ENCODE peak calls at places on chromosome 15, in six cellular contexts. M, W, Y, R, P and O are unnamed samples. For H3K27me3 and H3K36me3, the result is how much of the 10 kb centered on the place peaks cover.

GRCh38 chr15:65305144-65305758 is 774 bp downstream of the RNU5B-1 start:
- DNase-seq in P (no peak), Y (no peak), M (no peak), W (no peak), R (no peak), O (no peak)

GRCh38 chr15:47870956-47871625 is 153.8 kb downstream of the SEMA6D start:
- DNase-seq in W (no peak), R (peak), P (no peak), Y (no peak), M (no peak), O (no peak)

GRCh38 chr15:81865850-81866537 is 179.8 kb downstream of the MEX3B start:
- DNase-seq in P (no peak), W (no peak), Y (peak), R (no peak), M (no peak), O (no peak)

GRCh38 chr15:73930790-73931281 is 4.6 kb downstream of the LOXL1 start:
- DNase-seq in P (no peak), M (no peak), W (no peak), R (peak), Y (no peak), O (no peak)

GRCh38 chr15:99928429-99928981 is 195.3 kb upstream of the LYSMD4 start:
- DNase-seq in M (peak), P (peak), Y (peak), R (peak), W (peak), O (peak)

GRCh38 chr15:85750319-85750806 is 44.4 kb downstream of the KLHL25 start:
- DNase-seq in W (peak), M (peak), P (peak), Y (peak), R (peak), O (peak)

GRCh38 chr15:31275331-31276262 is 51.0 kb upstream of the KLF13 start:
- DNase-seq in W (peak), R (no peak), M (no peak), P (no peak), Y (no peak), O (peak)

GRCh38 chr15:78174398-78174797 is 25.2 kb downstream of the IDH3A start:
- DNase-seq in Y (no peak), P (peak), R (no peak), W (peak), M (no peak), O (no peak)

GRCh38 chr15:84915011-84915958 is 30.8 kb downstream of the SLC28A1 start:
- DNase-seq in M (peak), R (peak), Y (peak), P (peak), W (peak), O (peak)

GRCh38 chr15:42547926-42548257 is 701 bp downstream of the LRRC57 start:
- DNase-seq in W (no peak), Y (no peak), R (peak), P (no peak), M (no peak), O (peak)

GRCh38 chr15:88470625-88471372 is 3.3 kb downstream of the MRPS11 start:
- DNase-seq in Y (no peak), M (no peak), P (no peak), R (no peak), W (no peak), O (no peak)

GRCh38 chr15:82854554-82854953 is 45.1 kb downstream of the WHAMM start:
- DNase-seq in W (no peak), R (no peak), Y (no peak), P (no peak), M (no peak), O (no peak)

GRCh38 chr15:32877620-32878019 is 159.8 kb downstream of the GREM1 start:
- DNase-seq in Y (no peak), W (no peak), M (no peak), P (no peak), R (no peak), O (no peak)

GRCh38 chr15:99507732-99508571 is 57.8 kb upstream of the MEF2A start:
- DNase-seq in W (peak), P (no peak), M (peak), Y (no peak), R (no peak), O (no peak)

GRCh38 chr15:31263751-31264533 is 62.7 kb upstream of the KLF13 start:
- DNase-seq in P (peak), R (no peak), M (peak), W (peak), Y (peak), O (no peak)

GRCh38 chr15:35958021-35958420 is 412.1 kb upstream of the DPH6 start:
- DNase-seq in Y (no peak), M (no peak), R (peak), W (no peak), P (no peak), O (no peak)

GRCh38 chr15:62059818-62060115 is 480 bp downstream of the VPS13C start:
- DNase-seq in M (no peak), P (peak), W (peak), R (peak), Y (peak), O (no peak)

GRCh38 chr15:31278056-31278445 is 48.6 kb upstream of the KLF13 start:
- DNase-seq in R (no peak), M (peak), W (peak), Y (no peak), P (no peak), O (peak)

GRCh38 chr15:92503889-92504288 is 110.2 kb downstream of the ST8SIA2 start:
- DNase-seq in Y (no peak), W (no peak), P (no peak), M (peak), R (no peak), O (peak)

GRCh38 chr15:77305953-77306352 is 114.0 kb downstream of the PEAK1 start:
- DNase-seq in P (no peak), W (no peak), M (no peak), R (no peak), Y (no peak), O (no peak)

GRCh38 chr15:62482715-62483429 is 317.8 kb upstream of the C2CD4B start:
- DNase-seq in R (peak), M (peak), W (no peak), P (no peak), Y (no peak), O (peak)

GRCh38 chr15:26051771-26052685 is 188.9 kb upstream of the ATP10A start:
- DNase-seq in M (no peak), R (no peak), Y (no peak), W (no peak), P (peak), O (no peak)

GRCh38 chr15:39127925-39128617 is 452.8 kb upstream of the THBS1 start:
- DNase-seq in Y (peak), P (peak), W (no peak), M (peak), R (peak), O (peak)

GRCh38 chr15:41279535-41280283 is 48.6 kb downstream of the CHP1 start:
- DNase-seq in M (no peak), P (no peak), Y (no peak), W (no peak), R (no peak), O (no peak)

GRCh38 chr15:73955326-73955725 is 29.1 kb downstream of the LOXL1 start:
- DNase-seq in Y (no peak), R (no peak), M (no peak), W (no peak), P (no peak), O (no peak)

GRCh38 chr15:42803436-42803835 is 66.5 kb upstream of the CDAN1 start:
- DNase-seq in R (no peak), M (no peak), W (no peak), P (no peak), Y (no peak), O (no peak)

GRCh38 chr15:65050270-65050669 is 5.1 kb downstream of the SLC51B start:
- DNase-seq in M (no peak), P (no peak), Y (no peak), R (peak), W (no peak), O (no peak)

GRCh38 chr15:57144448-57144847 is 226.0 kb downstream of the TCF12 start:
- DNase-seq in Y (no peak), M (no peak), W (no peak), R (no peak), P (no peak), O (no peak)

GRCh38 chr15:93985925-93986324 is 245.4 kb upstream of the MCTP2 start:
- DNase-seq in M (no peak), Y (no peak), R (no peak), P (no peak), W (no peak), O (no peak)

GRCh38 chr15:40894689-40895308 is 549 bp downstream of the VPS18 start:
- DNase-seq in Y (peak), M (peak), R (peak), W (peak), P (peak), O (peak)

GRCh38 chr15:73329501-73330200 is 39.1 kb downstream of the HCN4 start:
- DNase-seq in M (no peak), P (no peak), R (no peak), Y (no peak), W (no peak), O (peak)

GRCh38 chr15:80709542-80709941 is 14.4 kb downstream of the ABHD17C start:
- DNase-seq in Y (peak), M (no peak), W (peak), R (no peak), P (peak), O (no peak)

GRCh38 chr15:42239528-42240245 is 31.6 kb upstream of the VPS39 start:
- DNase-seq in Y (peak), P (no peak), W (no peak), M (no peak), R (peak), O (no peak)

GRCh38 chr15:98177950-98178848 is 217.7 kb downstream of the ARRDC4 start:
- DNase-seq in M (peak), W (no peak), Y (peak), P (peak), R (peak), O (peak)

GRCh38 chr15:101650145-101650544 is 2.0 kb downstream of the TM2D3 start:
- DNase-seq in Y (no peak), R (no peak), W (no peak), P (no peak), M (no peak), O (no peak)
- H3K4me3 ChIP-seq in Y (no peak), R (no peak), W (no peak), P (no peak), M (peak), O (no peak)

GRCh38 chr15:60004846-60005351 is 788 bp downstream of the FOXB1 start:
- DNase-seq in M (peak), W (no peak), P (no peak), Y (no peak), R (peak), O (no peak)
- H3K27me3 ChIP-seq in M (half or more), W (half or more), P (half or more), Y (under half), R (half or more), O (under half)

GRCh38 chr15:49678655-49679054 is 57.8 kb downstream of the DTWD1 start:
- DNase-seq in W (no peak), Y (no peak), R (no peak), P (no peak), M (no peak), O (no peak)
- H3K36me3 ChIP-seq in W (under half), Y (under half), R (under half), P (under half), M (under half), O (under half)

GRCh38 chr15:36992454-36992853 is 107.9 kb downstream of the MEIS2 start:
- DNase-seq in Y (no peak), R (no peak), P (no peak), M (no peak), W (no peak), O (no peak)
- H3K4me3 ChIP-seq in Y (no peak), R (no peak), P (no peak), M (no peak), W (no peak), O (no peak)

GRCh38 chr15:89820651-89821611 is 6.3 kb upstream of the ANPEP start:
- DNase-seq in W (no peak), P (no peak), Y (no peak), M (no peak), R (peak), O (peak)

GRCh38 chr15:89815769-89816168 is 1.1 kb upstream of the ANPEP start:
- DNase-seq in M (no peak), P (no peak), W (no peak), R (no peak), Y (no peak), O (no peak)

GRCh38 chr15:89817701-89818280 is 3.1 kb upstream of the ANPEP start:
- DNase-seq in W (no peak), M (no peak), P (no peak), Y (no peak), R (peak), O (no peak)

GRCh38 chr15:89822030-89822429 is 7.4 kb upstream of the ANPEP start:
- DNase-seq in W (no peak), P (no peak), Y (no peak), M (no peak), R (no peak), O (no peak)

DNA sequence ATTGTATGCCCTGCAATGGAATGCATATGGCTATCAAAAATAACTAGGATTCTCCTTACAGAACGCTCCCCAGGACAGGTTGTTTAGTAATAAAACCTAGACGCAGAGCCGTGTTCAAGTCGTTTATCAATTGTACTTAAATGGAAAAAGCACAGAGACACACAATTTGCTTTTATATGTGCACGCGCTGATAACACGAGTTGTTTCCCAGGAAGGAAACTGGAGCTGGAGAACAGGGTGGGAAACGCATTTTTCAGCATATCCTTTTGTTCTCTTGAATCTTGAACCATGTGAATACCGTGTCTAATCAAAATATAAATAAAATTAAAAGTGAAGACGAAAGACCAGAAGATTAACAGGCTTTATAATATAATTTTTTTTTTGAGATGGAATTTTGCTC is 3.6 kb upstream of the ANPEP start:
- DNase-seq in P (no peak), W (no peak), Y (no peak), M (no peak), R (no peak), O (no peak)
- H3K27me3 ChIP-seq in P (under half), W (under half), Y (under half), M (under half), R (under half), O (under half)

GRCh38 chr15:66514586-66514985 is 9.5 kb downstream of the ZWILCH start:
- DNase-seq in M (no peak), W (no peak), P (no peak), Y (no peak), R (no peak), O (no peak)

GRCh38 chr15:66515901-66516322 is 10.8 kb downstream of the ZWILCH start:
- DNase-seq in Y (no peak), M (no peak), P (no peak), W (no peak), R (no peak), O (no peak)
- H3K36me3 ChIP-seq in Y (under half), M (half or more), P (under half), W (under half), R (under half), O (under half)

GRCh38 chr15:101248274-101248673 is 3.6 kb downstream of the CHSY1 start:
- DNase-seq in M (peak), Y (no peak), R (no peak), P (no peak), W (no peak), O (no peak)

GRCh38 chr15:101244039-101244781 is 7.6 kb downstream of the CHSY1 start:
- DNase-seq in M (peak), R (peak), W (no peak), P (no peak), Y (no peak), O (no peak)

GRCh38 chr15:101246824-101247745 is 4.8 kb downstream of the CHSY1 start:
- DNase-seq in M (peak), W (no peak), Y (no peak), P (no peak), R (no peak), O (no peak)

GRCh38 chr15:101244889-101245668 is 6.8 kb downstream of the CHSY1 start:
- DNase-seq in W (no peak), P (no peak), M (peak), Y (no peak), R (no peak), O (no peak)

GRCh38 chr15:101246391-101246790 is 5.5 kb downstream of the CHSY1 start:
- DNase-seq in W (no peak), M (no peak), Y (no peak), R (no peak), P (no peak), O (no peak)
- H3K4me3 ChIP-seq in W (no peak), M (no peak), Y (no peak), R (no peak), P (no peak), O (no peak)

DNA sequence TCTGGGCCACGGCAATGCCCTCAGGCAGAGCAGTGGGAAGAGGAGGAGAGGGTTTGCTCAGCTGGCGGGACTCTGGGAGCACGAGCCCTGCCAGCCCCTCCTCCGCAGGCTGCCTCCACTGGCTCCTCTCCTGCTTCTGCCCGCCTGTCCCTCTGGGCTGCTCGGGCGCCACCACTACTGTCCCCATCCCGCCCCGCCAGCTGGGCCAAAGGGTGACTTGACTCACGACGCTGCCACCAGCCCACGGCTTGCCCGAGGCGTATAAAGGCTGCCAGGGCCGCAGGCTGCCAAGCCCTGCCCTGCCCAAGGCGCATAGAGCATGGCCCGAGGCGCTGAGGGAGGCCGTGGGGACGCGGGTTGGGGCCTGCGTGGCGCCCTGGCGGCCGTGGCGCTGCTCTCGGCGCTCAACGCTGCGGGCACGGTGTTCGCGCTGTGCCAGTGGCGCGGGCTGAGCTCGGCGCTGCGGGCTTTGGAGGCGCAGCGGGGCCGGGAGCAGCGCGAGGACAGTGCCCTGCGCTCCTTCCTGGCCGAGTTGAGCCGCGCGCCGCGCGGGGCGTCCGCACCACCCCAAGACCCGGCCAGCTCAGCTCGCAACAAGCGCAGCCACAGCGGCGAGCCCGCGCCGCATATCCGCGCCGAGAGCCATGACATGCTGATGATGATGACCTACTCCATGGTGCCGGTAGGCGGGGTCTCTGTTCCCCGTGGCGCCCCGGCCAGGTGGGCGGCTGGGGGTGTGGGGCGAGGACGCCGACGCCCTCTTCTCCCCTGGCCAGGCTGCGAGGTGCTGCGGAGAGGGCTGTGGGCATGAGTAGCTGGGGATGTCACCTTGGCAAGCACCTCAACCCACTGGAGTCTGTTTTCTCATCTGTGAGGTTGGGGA is at the start of gene GLDN:
- DNase-seq in W (no peak), P (peak), M (peak), Y (peak), R (peak), O (peak)
- H3K27me3 ChIP-seq in W (under half), P (under half), M (half or more), Y (under half), R (half or more), O (under half)